ENCODE peak calls at places on chromosomes 1 and 21, in ten cellular contexts. C is left ventricle myocardium inferior, Z is GM06990, F is epithelial cell of esophagus, P is BE2C, Q is pancreas, Y is HFF-Myc, J is psoas muscle, A is ascending aorta, U is Calu3. W is an unnamed sample.

GRCh38 chr21:17002628-17003027 is 510.2 kb upstream of the CXADR start:
- DNase-seq in C (no peak), Z (no peak), F (no peak), P (no peak), Q (no peak), Y (no peak), J (no peak), A (no peak), U (no peak), W (no peak)

GRCh38 chr1:87961992-87962391 is 633.3 kb downstream of the LMO4 start:
- DNase-seq in C (no peak), Z (no peak), F (peak), P (no peak), Q (no peak), Y (no peak), J (no peak), A (no peak), U (no peak), W (no peak)

GRCh38 chr1:245180496-245180895 is 25.7 kb downstream of the KIF26B start:
- DNase-seq in C (no peak), Z (no peak), F (no peak), P (no peak), Q (no peak), Y (no peak), J (no peak), A (no peak), U (no peak), W (no peak)

GRCh38 chr1:99768525-99769382 is 2.3 kb upstream of the FRRS1 start:
- DNase-seq in C (no peak), Z (no peak), F (no peak), P (no peak), Q (no peak), Y (no peak), J (no peak), A (no peak), U (no peak), W (no peak)

GRCh38 chr1:169890761-169891538 is 2.7 kb downstream of the SCYL3 start:
- DNase-seq in C (no peak), Z (no peak), F (peak), P (no peak), Q (peak), Y (no peak), J (no peak), A (no peak), U (peak), W (no peak)

GRCh38 chr1:9271861-9272595 is 20.7 kb upstream of the SPSB1 start:
- DNase-seq in C (no peak), Z (no peak), F (no peak), P (no peak), Q (no peak), Y (no peak), J (no peak), A (no peak), U (no peak), W (no peak)

GRCh38 chr1:10691740-10692125 is 104.7 kb downstream of the CASZ1 start:
- DNase-seq in C (no peak), Z (no peak), F (no peak), P (no peak), Q (no peak), Y (no peak), J (no peak), A (no peak), U (no peak), W (no peak)

GRCh38 chr21:19810779-19811178 is 1187.4 kb upstream of the NCAM2 start:
- DNase-seq in C (no peak), Z (no peak), F (no peak), P (no peak), Q (no peak), Y (no peak), J (no peak), A (no peak), U (no peak), W (no peak)

GRCh38 chr1:27618341-27619067 is 14.6 kb upstream of the AHDC1 start:
- DNase-seq in C (no peak), Z (no peak), F (no peak), P (no peak), Q (no peak), Y (no peak), J (no peak), A (no peak), U (no peak), W (no peak)

GRCh38 chr1:20195464-20195780 is 9.1 kb upstream of the PLA2G2C start:
- DNase-seq in C (no peak), Z (no peak), F (no peak), P (no peak), Q (no peak), Y (no peak), J (no peak), A (no peak), U (no peak), W (no peak)

GRCh38 chr1:5448486-5448885 is 543.7 kb downstream of the NPHP4 start:
- DNase-seq in C (no peak), Z (no peak), F (no peak), P (no peak), Q (no peak), Y (no peak), J (no peak), A (no peak), U (no peak), W (no peak)

GRCh38 chr1:241834733-241835377 is 13.1 kb upstream of the EXO1 start:
- DNase-seq in C (no peak), Z (no peak), F (peak), P (no peak), Q (no peak), Y (no peak), J (no peak), A (no peak), U (peak), W (peak)

GRCh38 chr1:114002492-114003290 is 23.4 kb downstream of the OLFML3 start:
- DNase-seq in C (no peak), Z (no peak), F (no peak), P (no peak), Q (no peak), Y (no peak), J (no peak), A (no peak), U (no peak), W (no peak)

GRCh38 chr1:225437710-225438437 is 10.0 kb upstream of the LBR start:
- DNase-seq in C (no peak), Z (no peak), F (peak), P (no peak), Q (no peak), Y (no peak), J (no peak), A (no peak), U (peak), W (no peak)

GRCh38 chr1:226063362-226064167 is 1.0 kb downstream of the H3-3A start:
- DNase-seq in C (peak), Z (peak), F (peak), P (peak), Q (peak), Y (no peak), J (peak), A (no peak), U (peak), W (peak)

GRCh38 chr1:17594026-17594425 is 54.5 kb downstream of the ARHGEF10L start:
- DNase-seq in C (no peak), Z (no peak), F (no peak), P (peak), Q (no peak), Y (no peak), J (no peak), A (no peak), U (no peak), W (peak)

GRCh38 chr1:39394598-39394997 is 96.8 kb upstream of the BMP8A start:
- DNase-seq in C (no peak), Z (no peak), F (peak), P (no peak), Q (peak), Y (no peak), J (no peak), A (no peak), U (peak), W (no peak)

GRCh38 chr1:86061660-86062059 is 94.9 kb downstream of the COL24A1 start:
- DNase-seq in C (no peak), Z (no peak), F (no peak), P (no peak), Q (no peak), Y (no peak), J (no peak), A (no peak), U (no peak), W (no peak)

GRCh38 chr1:70008658-70009057 is 196.7 kb downstream of the LRRC40 start:
- DNase-seq in C (no peak), Z (no peak), F (peak), P (no peak), Q (no peak), Y (peak), J (no peak), A (no peak), U (no peak), W (no peak)

GRCh38 chr1:224211262-224211962 is 28.4 kb downstream of the DEGS1 start:
- DNase-seq in C (no peak), Z (no peak), F (peak), P (peak), Q (peak), Y (peak), J (no peak), A (no peak), U (peak), W (peak)

GRCh38 chr21:35019631-35020032 is 29.5 kb downstream of the RUNX1 start:
- DNase-seq in C (no peak), Z (no peak), F (no peak), P (no peak), Q (peak), Y (no peak), J (no peak), A (no peak), U (peak), W (no peak)

GRCh38 chr1:70331962-70332361 is 22.6 kb downstream of the ANKRD13C start:
- DNase-seq in C (no peak), Z (no peak), F (peak), P (no peak), Q (no peak), Y (no peak), J (no peak), A (no peak), U (no peak), W (no peak)

GRCh38 chr21:45556302-45556644 is 14.0 kb upstream of the SLC19A1 start:
- DNase-seq in C (no peak), Z (no peak), F (no peak), P (no peak), Q (no peak), Y (no peak), J (no peak), A (no peak), U (no peak), W (no peak)

GRCh38 chr21:45555251-45555556 is 13.0 kb upstream of the SLC19A1 start:
- DNase-seq in C (no peak), Z (no peak), F (no peak), P (no peak), Q (no peak), Y (no peak), J (no peak), A (no peak), U (no peak), W (peak)

GRCh38 chr21:45554477-45555175 is 12.4 kb upstream of the SLC19A1 start:
- DNase-seq in C (peak), Z (peak), F (peak), P (peak), Q (peak), Y (peak), J (peak), A (no peak), U (peak), W (peak)

GRCh38 chr21:45556645-45557601 is 14.7 kb upstream of the SLC19A1 start:
- DNase-seq in C (peak), Z (no peak), F (peak), P (no peak), Q (no peak), Y (no peak), J (no peak), A (no peak), U (no peak), W (peak)

DNA sequence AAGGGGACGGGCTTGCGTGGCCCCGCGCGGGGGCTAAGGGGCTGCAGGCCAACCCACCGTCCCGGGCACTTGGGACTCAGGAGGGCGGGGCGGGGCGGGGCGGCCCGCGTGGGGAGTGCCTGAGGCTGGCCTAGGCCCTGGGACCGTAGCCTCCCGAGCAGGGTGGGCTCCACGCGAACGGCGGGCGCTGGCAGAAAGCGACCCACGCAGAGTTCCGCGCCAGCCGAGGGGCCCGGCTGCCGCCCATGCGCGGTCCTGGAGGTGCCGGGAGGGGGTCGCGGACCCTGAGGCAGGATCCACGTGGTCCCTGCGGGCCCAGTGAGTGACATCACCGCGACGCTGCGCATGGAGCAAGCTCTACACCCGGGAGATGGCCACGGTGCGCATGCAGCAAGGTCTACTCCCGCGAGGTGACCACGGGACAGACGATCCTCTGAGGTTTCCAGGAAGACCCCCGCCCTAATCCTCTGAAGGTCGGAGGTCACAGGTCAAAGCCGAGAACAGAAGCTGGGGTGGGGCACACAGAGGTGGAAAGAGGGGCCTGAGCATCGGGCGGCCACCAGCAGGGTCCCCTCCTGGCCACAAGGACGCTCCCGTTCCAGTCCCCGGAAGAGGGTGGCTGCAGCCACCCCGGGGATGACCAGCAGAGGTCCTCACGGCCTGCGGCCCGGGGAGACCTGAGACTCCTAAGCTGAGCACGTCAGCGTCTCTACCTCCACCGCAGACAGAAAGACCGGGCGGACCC is 13.5 kb upstream of the SLC19A1 start:
- DNase-seq in C (peak), Z (no peak), F (peak), P (peak), Q (peak), Y (peak), J (peak), A (no peak), U (no peak), W (peak)
- TF ChIP-seq CTCF in C (peak), Z (no peak), F (peak), P (peak), Q (peak), Y (peak), J (peak), A (peak), U (no peak), W (peak)

DNA sequence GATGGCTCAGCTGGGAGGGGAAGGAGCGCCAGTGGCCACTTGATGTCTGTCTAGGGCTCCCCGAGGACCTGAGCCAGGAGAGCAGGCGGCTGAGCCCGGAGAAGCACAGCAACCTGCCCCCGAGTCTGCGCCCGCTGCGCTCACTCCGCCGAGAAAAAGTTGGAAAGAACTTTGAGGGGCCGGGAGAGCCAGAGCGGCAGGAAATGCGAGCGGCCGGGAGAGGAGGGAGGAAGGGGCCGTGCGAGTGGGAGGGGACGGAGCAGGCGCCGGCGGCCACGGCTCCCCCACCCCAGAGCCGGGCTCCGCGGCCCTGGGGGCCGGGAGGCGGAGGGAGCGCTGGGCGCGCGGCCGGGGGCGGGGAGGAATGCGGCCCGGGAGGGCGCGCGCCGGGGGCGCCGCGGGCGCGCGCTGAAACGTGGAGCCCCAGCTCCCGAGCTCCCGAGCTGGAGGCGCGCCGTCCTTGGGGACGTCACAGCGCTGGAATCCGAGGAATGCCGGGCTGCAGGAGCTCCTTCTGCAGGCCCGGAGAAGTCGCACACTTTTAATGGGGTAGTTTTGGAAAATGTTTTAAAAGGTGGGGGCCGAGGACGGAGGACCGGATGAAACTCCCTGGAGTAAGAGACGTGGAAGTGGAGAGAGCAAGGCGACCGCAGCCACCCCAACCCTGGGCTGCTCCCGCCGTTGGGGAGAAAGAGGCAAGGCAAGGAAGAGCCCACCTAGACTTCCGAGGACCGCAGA is at the start of gene PTPN14:
- DNase-seq in C (peak), Z (no peak), F (peak), P (peak), Q (peak), Y (peak), J (peak), A (peak), U (peak), W (peak)
- TF ChIP-seq CTCF in C (peak), Z (no peak), F (peak), P (no peak), Q (no peak), Y (peak), J (peak), A (peak), U (peak), W (peak)

GRCh38 chr1:3349968-3350299 is 104.5 kb upstream of the ARHGEF16 start:
- DNase-seq in C (no peak), Z (no peak), F (no peak), P (no peak), Q (no peak), Y (no peak), J (no peak), A (no peak), U (no peak), W (no peak)

GRCh38 chr1:3350441-3351261 is 103.8 kb upstream of the ARHGEF16 start:
- DNase-seq in C (peak), Z (no peak), F (no peak), P (no peak), Q (no peak), Y (no peak), J (peak), A (peak), U (no peak), W (no peak)

GRCh38 chr1:3348196-3348865 is 106.1 kb upstream of the ARHGEF16 start:
- DNase-seq in C (peak), Z (no peak), F (no peak), P (no peak), Q (no peak), Y (no peak), J (no peak), A (no peak), U (no peak), W (no peak)

GRCh38 chr1:3347257-3348020 is 107.0 kb upstream of the ARHGEF16 start:
- DNase-seq in C (no peak), Z (no peak), F (no peak), P (peak), Q (no peak), Y (no peak), J (no peak), A (no peak), U (no peak), W (no peak)

DNA sequence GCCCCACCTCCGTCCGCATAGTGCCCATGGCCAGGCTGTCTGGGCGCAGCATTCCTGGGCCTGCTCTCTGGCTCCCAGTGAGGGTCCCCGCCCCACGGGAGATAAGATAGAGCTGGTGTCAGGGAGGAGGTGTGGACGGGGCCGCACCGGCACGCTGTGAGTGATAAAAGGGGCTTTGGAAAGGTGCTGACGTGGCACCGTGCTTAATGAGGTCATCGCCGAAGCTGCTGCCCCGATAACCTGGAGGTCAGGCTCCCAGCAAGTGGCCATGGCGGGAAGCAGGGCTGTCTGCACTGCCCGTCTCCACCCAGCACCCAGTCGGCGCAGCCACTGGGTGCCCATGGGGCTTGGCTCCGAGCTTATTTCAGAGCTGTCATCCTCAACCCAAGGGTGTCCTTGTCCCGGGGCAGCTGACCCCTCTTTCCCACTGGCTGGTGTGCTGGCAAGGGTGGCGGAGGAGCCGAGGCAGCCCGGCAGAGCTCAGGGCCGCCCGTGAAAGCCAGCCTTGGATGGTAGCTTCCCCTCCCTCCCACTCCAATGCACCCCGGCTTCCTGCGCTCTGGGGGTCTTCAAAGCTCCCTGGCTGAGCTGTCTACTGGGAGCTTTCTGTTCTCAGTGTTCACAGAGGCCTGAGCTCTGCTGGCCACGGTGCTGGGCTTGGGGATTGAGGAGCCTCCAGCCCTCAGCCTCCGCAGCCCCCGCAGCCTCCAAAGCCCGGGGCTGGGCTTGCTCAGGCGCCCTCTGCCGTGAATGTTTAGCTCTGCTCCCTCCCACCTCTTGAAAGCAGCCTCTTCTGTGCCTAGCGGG is 105.1 kb upstream of the ARHGEF16 start:
- DNase-seq in C (peak), Z (no peak), F (no peak), P (no peak), Q (no peak), Y (no peak), J (no peak), A (no peak), U (peak), W (no peak)
- TF ChIP-seq CTCF in C (peak), Z (no peak), F (no peak), P (no peak), Q (no peak), Y (peak), J (no peak), A (peak), U (peak), W (peak)

GRCh38 chr1:232899839-232900238 is 50.6 kb upstream of the NTPCR start:
- DNase-seq in C (no peak), Z (no peak), F (no peak), P (no peak), Q (no peak), Y (no peak), J (no peak), A (no peak), U (no peak), W (no peak)
- TF ChIP-seq CTCF in C (no peak), Z (no peak), F (no peak), P (no peak), Q (no peak), Y (no peak), J (no peak), A (no peak), U (no peak), W (no peak)

GRCh38 chr1:230125633-230126528 is 58.8 kb downstream of the GALNT2 start:
- DNase-seq in C (no peak), Z (no peak), F (peak), P (no peak), Q (no peak), Y (no peak), J (no peak), A (no peak), U (no peak), W (no peak)

GRCh38 chr1:230126529-230127104 is 59.6 kb downstream of the GALNT2 start:
- DNase-seq in C (no peak), Z (no peak), F (no peak), P (no peak), Q (no peak), Y (no peak), J (no peak), A (no peak), U (no peak), W (no peak)

GRCh38 chr1:230123280-230124186 is 56.5 kb downstream of the GALNT2 start:
- DNase-seq in C (no peak), Z (peak), F (no peak), P (no peak), Q (no peak), Y (peak), J (no peak), A (no peak), U (no peak), W (no peak)

GRCh38 chr1:230122361-230123279 is 55.6 kb downstream of the GALNT2 start:
- DNase-seq in C (no peak), Z (no peak), F (peak), P (no peak), Q (no peak), Y (no peak), J (no peak), A (no peak), U (no peak), W (no peak)

GRCh38 chr1:230124187-230125128 is 57.4 kb downstream of the GALNT2 start:
- DNase-seq in C (no peak), Z (no peak), F (no peak), P (no peak), Q (no peak), Y (no peak), J (no peak), A (no peak), U (no peak), W (no peak)
- TF ChIP-seq CTCF in C (no peak), Z (no peak), F (no peak), P (no peak), Q (no peak), Y (no peak), J (no peak), A (no peak), U (no peak), W (no peak)

DNA sequence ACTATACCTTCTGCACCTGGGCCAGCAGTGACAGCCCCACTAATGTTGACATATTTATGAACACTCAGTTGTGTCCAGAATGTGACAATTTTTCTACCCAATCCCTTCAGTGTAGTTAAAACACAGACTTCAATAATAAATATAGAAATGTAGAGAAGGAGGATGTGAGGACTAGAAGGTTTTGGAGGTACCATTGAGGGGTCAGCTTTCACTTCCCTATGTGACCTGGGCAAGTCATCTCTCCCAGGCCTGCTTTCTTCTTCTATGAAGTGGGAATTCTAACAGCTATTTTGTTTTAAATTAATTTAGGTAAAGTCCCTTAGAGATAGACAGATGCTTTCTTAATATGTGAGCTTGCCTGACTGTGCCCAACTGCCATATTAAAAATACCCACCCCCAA is 159.0 kb upstream of the KCNK2 start:
- DNase-seq in C (no peak), Z (no peak), F (no peak), P (no peak), Q (no peak), Y (no peak), J (no peak), A (no peak), U (no peak), W (no peak)
- TF ChIP-seq CTCF in C (no peak), Z (no peak), F (no peak), P (no peak), Q (no peak), Y (no peak), J (no peak), A (no peak), U (no peak), W (no peak)